ENCODE peak calls at places on chromosomes 11 and 22, in eight cellular contexts. One of them, this sample, is unnamed.

GRCh38 chr11:34449013-34449412 is 10.3 kb downstream of the CAT start:
- DNase-seq in sigmoid colon: no peak
- DNase-seq in esophagus squamous epithelium: no peak
- DNase-seq in transverse colon: no peak
- DNase-seq in tibial nerve: no peak
- DNase-seq in HepG2: no peak
- DNase-seq in IMR-90: no peak
- DNase-seq in NB4: peak
- DNase-seq in this sample: no peak

GRCh38 chr22:32804036-32804435 is 2.5 kb downstream of the TIMP3 start:
- DNase-seq in sigmoid colon: no peak
- DNase-seq in esophagus squamous epithelium: no peak
- DNase-seq in transverse colon: no peak
- DNase-seq in tibial nerve: no peak
- DNase-seq in HepG2: no peak
- DNase-seq in IMR-90: peak
- DNase-seq in NB4: no peak
- DNase-seq in this sample: no peak

GRCh38 chr11:72067266-72067665 is 13.1 kb downstream of the NUMA1 start:
- DNase-seq in sigmoid colon: no peak
- DNase-seq in esophagus squamous epithelium: no peak
- DNase-seq in transverse colon: no peak
- DNase-seq in tibial nerve: no peak
- DNase-seq in HepG2: no peak
- DNase-seq in IMR-90: no peak
- DNase-seq in NB4: no peak
- DNase-seq in this sample: no peak

GRCh38 chr11:46718155-46719019 is 626 bp upstream of the F2 start:
- DNase-seq in sigmoid colon: no peak
- DNase-seq in esophagus squamous epithelium: no peak
- DNase-seq in transverse colon: peak
- DNase-seq in tibial nerve: no peak
- DNase-seq in HepG2: peak
- DNase-seq in IMR-90: no peak
- DNase-seq in NB4: peak
- DNase-seq in this sample: peak

GRCh38 chr22:19220867-19221266 is 42.3 kb upstream of the SLC25A1 start:
- DNase-seq in sigmoid colon: no peak
- DNase-seq in esophagus squamous epithelium: no peak
- DNase-seq in transverse colon: no peak
- DNase-seq in tibial nerve: no peak
- DNase-seq in HepG2: no peak
- DNase-seq in IMR-90: no peak
- DNase-seq in NB4: no peak
- DNase-seq in this sample: no peak

GRCh38 chr11:9568854-9569587 is 4.4 kb upstream of the WEE1 start:
- DNase-seq in sigmoid colon: peak
- DNase-seq in esophagus squamous epithelium: no peak
- DNase-seq in transverse colon: peak
- DNase-seq in tibial nerve: peak
- DNase-seq in HepG2: peak
- DNase-seq in IMR-90: peak
- DNase-seq in NB4: peak
- DNase-seq in this sample: peak

GRCh38 chr11:76791861-76792260 is 8.7 kb downstream of the TSKU start:
- DNase-seq in sigmoid colon: peak
- DNase-seq in esophagus squamous epithelium: no peak
- DNase-seq in transverse colon: no peak
- DNase-seq in tibial nerve: no peak
- DNase-seq in HepG2: peak
- DNase-seq in IMR-90: peak
- DNase-seq in NB4: peak
- DNase-seq in this sample: no peak

GRCh38 chr22:26672060-26672471 is 14.7 kb downstream of the MIAT start:
- DNase-seq in sigmoid colon: no peak
- DNase-seq in esophagus squamous epithelium: no peak
- DNase-seq in transverse colon: peak
- DNase-seq in tibial nerve: no peak
- DNase-seq in HepG2: no peak
- DNase-seq in IMR-90: no peak
- DNase-seq in NB4: no peak
- DNase-seq in this sample: no peak

GRCh38 chr22:39543095-39543494 is 10.5 kb upstream of the RPS19BP1 start:
- DNase-seq in sigmoid colon: no peak
- DNase-seq in esophagus squamous epithelium: no peak
- DNase-seq in transverse colon: no peak
- DNase-seq in tibial nerve: no peak
- DNase-seq in HepG2: no peak
- DNase-seq in IMR-90: peak
- DNase-seq in NB4: peak
- DNase-seq in this sample: no peak

GRCh38 chr11:27429740-27430451 is 42.7 kb downstream of the LGR4 start:
- DNase-seq in sigmoid colon: no peak
- DNase-seq in esophagus squamous epithelium: no peak
- DNase-seq in transverse colon: no peak
- DNase-seq in tibial nerve: no peak
- DNase-seq in HepG2: no peak
- DNase-seq in IMR-90: peak
- DNase-seq in NB4: peak
- DNase-seq in this sample: no peak

GRCh38 chr11:79173615-79174014 is 267.2 kb downstream of the TENM4 start:
- DNase-seq in sigmoid colon: no peak
- DNase-seq in esophagus squamous epithelium: no peak
- DNase-seq in transverse colon: no peak
- DNase-seq in tibial nerve: no peak
- DNase-seq in HepG2: no peak
- DNase-seq in IMR-90: peak
- DNase-seq in NB4: no peak
- DNase-seq in this sample: peak

GRCh38 chr11:32143378-32143777 is 52.5 kb downstream of the RCN1 start:
- DNase-seq in sigmoid colon: no peak
- DNase-seq in esophagus squamous epithelium: no peak
- DNase-seq in transverse colon: no peak
- DNase-seq in tibial nerve: no peak
- DNase-seq in HepG2: no peak
- DNase-seq in IMR-90: no peak
- DNase-seq in NB4: no peak
- DNase-seq in this sample: no peak

GRCh38 chr11:37449146-37449545 is 851.1 kb upstream of the RAG2 start:
- DNase-seq in sigmoid colon: no peak
- DNase-seq in esophagus squamous epithelium: no peak
- DNase-seq in transverse colon: no peak
- DNase-seq in tibial nerve: no peak
- DNase-seq in HepG2: no peak
- DNase-seq in IMR-90: peak
- DNase-seq in NB4: peak
- DNase-seq in this sample: no peak

GRCh38 chr11:3022300-3022967 is 30.3 kb upstream of the NAP1L4 start:
- DNase-seq in sigmoid colon: no peak
- DNase-seq in esophagus squamous epithelium: no peak
- DNase-seq in transverse colon: no peak
- DNase-seq in tibial nerve: no peak
- DNase-seq in HepG2: no peak
- DNase-seq in IMR-90: peak
- DNase-seq in NB4: peak
- DNase-seq in this sample: no peak

GRCh38 chr11:121466063-121466794 is 13.5 kb upstream of the SORL1-AS1 start:
- DNase-seq in sigmoid colon: peak
- DNase-seq in esophagus squamous epithelium: no peak
- DNase-seq in transverse colon: peak
- DNase-seq in tibial nerve: peak
- DNase-seq in HepG2: peak
- DNase-seq in IMR-90: peak
- DNase-seq in NB4: peak
- DNase-seq in this sample: peak

GRCh38 chr11:41446107-41446506 is 13.3 kb downstream of the LRRC4C start:
- DNase-seq in sigmoid colon: no peak
- DNase-seq in esophagus squamous epithelium: no peak
- DNase-seq in transverse colon: no peak
- DNase-seq in tibial nerve: no peak
- DNase-seq in HepG2: no peak
- DNase-seq in IMR-90: no peak
- DNase-seq in NB4: no peak
- DNase-seq in this sample: no peak

GRCh38 chr11:7657306-7658025 is 15.8 kb downstream of the CYB5R2 start:
- DNase-seq in sigmoid colon: peak
- DNase-seq in esophagus squamous epithelium: no peak
- DNase-seq in transverse colon: peak
- DNase-seq in tibial nerve: no peak
- DNase-seq in HepG2: peak
- DNase-seq in IMR-90: peak
- DNase-seq in NB4: peak
- DNase-seq in this sample: peak

GRCh38 chr11:128627666-128628342 is 40.4 kb upstream of the ETS1 start:
- DNase-seq in sigmoid colon: no peak
- DNase-seq in esophagus squamous epithelium: no peak
- DNase-seq in transverse colon: no peak
- DNase-seq in tibial nerve: no peak
- DNase-seq in HepG2: no peak
- DNase-seq in IMR-90: no peak
- DNase-seq in NB4: peak
- DNase-seq in this sample: no peak

GRCh38 chr11:55707029-55707428 is 45.0 kb downstream of the OR4C6 start:
- DNase-seq in sigmoid colon: no peak
- DNase-seq in esophagus squamous epithelium: no peak
- DNase-seq in transverse colon: no peak
- DNase-seq in tibial nerve: no peak
- DNase-seq in HepG2: peak
- DNase-seq in IMR-90: peak
- DNase-seq in NB4: peak
- DNase-seq in this sample: no peak

GRCh38 chr11:132045116-132045515 is 674.7 kb downstream of the NTM start:
- DNase-seq in sigmoid colon: no peak
- DNase-seq in esophagus squamous epithelium: no peak
- DNase-seq in transverse colon: no peak
- DNase-seq in tibial nerve: no peak
- DNase-seq in HepG2: no peak
- DNase-seq in IMR-90: no peak
- DNase-seq in NB4: no peak
- DNase-seq in this sample: no peak

GRCh38 chr11:32374261-32374711 is 61.1 kb downstream of the WT1 start:
- DNase-seq in sigmoid colon: no peak
- DNase-seq in esophagus squamous epithelium: no peak
- DNase-seq in transverse colon: peak
- DNase-seq in tibial nerve: no peak
- DNase-seq in HepG2: peak
- DNase-seq in IMR-90: peak
- DNase-seq in NB4: peak
- DNase-seq in this sample: no peak

GRCh38 chr22:37981282-37982011 is 2.9 kb downstream of the SOX10 start:
- DNase-seq in sigmoid colon: no peak
- DNase-seq in esophagus squamous epithelium: no peak
- DNase-seq in transverse colon: peak
- DNase-seq in tibial nerve: no peak
- DNase-seq in HepG2: peak
- DNase-seq in IMR-90: no peak
- DNase-seq in NB4: no peak
- DNase-seq in this sample: no peak
- TF ChIP-seq POLR2A in sigmoid colon: no peak
- TF ChIP-seq POLR2A in esophagus squamous epithelium: no peak
- TF ChIP-seq POLR2A in transverse colon: no peak
- TF ChIP-seq POLR2A in tibial nerve: peak
- TF ChIP-seq POLR2A in HepG2: no peak
- TF ChIP-seq POLR2A in IMR-90: no peak
- TF ChIP-seq POLR2A in NB4: no peak
- TF ChIP-seq POLR2A in this sample: no peak

GRCh38 chr11:117883063-117883462 is 6.6 kb upstream of the FXYD6 start:
- DNase-seq in sigmoid colon: no peak
- DNase-seq in esophagus squamous epithelium: no peak
- DNase-seq in transverse colon: no peak
- DNase-seq in tibial nerve: no peak
- DNase-seq in HepG2: no peak
- DNase-seq in IMR-90: no peak
- DNase-seq in NB4: no peak
- DNase-seq in this sample: no peak

GRCh38 chr11:117884994-117885393 is 8.5 kb upstream of the FXYD6 start:
- DNase-seq in sigmoid colon: peak
- DNase-seq in esophagus squamous epithelium: no peak
- DNase-seq in transverse colon: no peak
- DNase-seq in tibial nerve: no peak
- DNase-seq in HepG2: no peak
- DNase-seq in IMR-90: peak
- DNase-seq in NB4: no peak
- DNase-seq in this sample: no peak

GRCh38 chr11:117887431-117888139 is 11.1 kb upstream of the FXYD6 start:
- DNase-seq in sigmoid colon: no peak
- DNase-seq in esophagus squamous epithelium: no peak
- DNase-seq in transverse colon: no peak
- DNase-seq in tibial nerve: no peak
- DNase-seq in HepG2: no peak
- DNase-seq in IMR-90: no peak
- DNase-seq in NB4: no peak
- DNase-seq in this sample: no peak

GRCh38 chr11:117888140-117888561 is 11.7 kb upstream of the FXYD6 start:
- DNase-seq in sigmoid colon: no peak
- DNase-seq in esophagus squamous epithelium: no peak
- DNase-seq in transverse colon: no peak
- DNase-seq in tibial nerve: no peak
- DNase-seq in HepG2: no peak
- DNase-seq in IMR-90: no peak
- DNase-seq in NB4: no peak
- DNase-seq in this sample: no peak

GRCh38 chr11:117885777-117886176 is 9.3 kb upstream of the FXYD6 start:
- DNase-seq in sigmoid colon: peak
- DNase-seq in esophagus squamous epithelium: no peak
- DNase-seq in transverse colon: peak
- DNase-seq in tibial nerve: no peak
- DNase-seq in HepG2: peak
- DNase-seq in IMR-90: no peak
- DNase-seq in NB4: no peak
- DNase-seq in this sample: no peak
- TF ChIP-seq POLR2A in sigmoid colon: peak
- TF ChIP-seq POLR2A in esophagus squamous epithelium: no peak
- TF ChIP-seq POLR2A in transverse colon: no peak
- TF ChIP-seq POLR2A in tibial nerve: no peak
- TF ChIP-seq POLR2A in HepG2: no peak
- TF ChIP-seq POLR2A in IMR-90: no peak
- TF ChIP-seq POLR2A in NB4: no peak
- TF ChIP-seq POLR2A in this sample: no peak

DNA sequence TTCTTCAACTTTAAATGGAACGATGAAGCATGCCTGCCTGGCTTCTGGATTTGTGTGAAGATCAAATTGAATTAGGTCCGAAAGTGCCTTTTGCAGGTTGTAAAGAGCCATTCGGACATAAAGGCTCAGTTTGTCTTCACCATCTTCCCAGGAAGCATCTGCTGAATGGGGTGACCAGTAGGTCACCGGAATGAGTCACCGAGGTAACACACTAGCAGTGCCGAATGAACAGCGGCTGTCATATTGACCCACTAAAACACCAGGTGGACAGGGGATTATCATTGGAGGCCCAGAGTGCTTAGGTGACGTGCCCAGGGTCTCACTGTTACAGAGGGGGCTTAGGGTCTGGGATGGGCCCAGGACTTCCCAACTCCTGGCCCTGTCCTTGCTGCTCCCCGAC is 43.1 kb upstream of the MYH9 start:
- DNase-seq in sigmoid colon: no peak
- DNase-seq in esophagus squamous epithelium: no peak
- DNase-seq in transverse colon: no peak
- DNase-seq in tibial nerve: no peak
- DNase-seq in HepG2: peak
- DNase-seq in IMR-90: peak
- DNase-seq in NB4: no peak
- DNase-seq in this sample: no peak
- TF ChIP-seq POLR2A in sigmoid colon: no peak
- TF ChIP-seq POLR2A in esophagus squamous epithelium: no peak
- TF ChIP-seq POLR2A in transverse colon: no peak
- TF ChIP-seq POLR2A in tibial nerve: no peak
- TF ChIP-seq POLR2A in HepG2: no peak
- TF ChIP-seq POLR2A in IMR-90: no peak
- TF ChIP-seq POLR2A in NB4: no peak
- TF ChIP-seq POLR2A in this sample: no peak

GRCh38 chr11:834371-835316 is 1.9 kb downstream of the CD151 start:
- DNase-seq in sigmoid colon: peak
- DNase-seq in esophagus squamous epithelium: no peak
- DNase-seq in transverse colon: peak
- DNase-seq in tibial nerve: no peak
- DNase-seq in HepG2: no peak
- DNase-seq in IMR-90: peak
- DNase-seq in NB4: no peak
- DNase-seq in this sample: peak
- TF ChIP-seq POLR2A in sigmoid colon: no peak
- TF ChIP-seq POLR2A in esophagus squamous epithelium: peak
- TF ChIP-seq POLR2A in transverse colon: peak
- TF ChIP-seq POLR2A in tibial nerve: peak
- TF ChIP-seq POLR2A in HepG2: no peak
- TF ChIP-seq POLR2A in IMR-90: no peak
- TF ChIP-seq POLR2A in NB4: no peak
- TF ChIP-seq POLR2A in this sample: peak